ENCODE peak calls at places on chromosome 3, in seven cellular contexts. One of them, this sample, is unnamed.

GRCh38 chr3:72318504-72319201 is 529.6 kb downstream of the SHQ1 start:
- DNase-seq in MV-4-11: no peak
- DNase-seq in breast epithelium: peak; percentile 66
- DNase-seq in NCI-H1417: no peak
- DNase-seq in activated naive CD8-positive, alpha-beta T cell treated with anti-CD3 and anti-CD28 coated beads, Interleukin-2, amount 50 U/mL, for 24 hours: no peak
- DNase-seq in NAMALWA: no peak
- DNase-seq in SK-N-SH: no peak
- DNase-seq in this sample: no peak

GRCh38 chr3:196634851-196635250 is 4.6 kb upstream of the NRROS start:
- DNase-seq in MV-4-11: peak; percentile 38
- DNase-seq in breast epithelium: no peak
- DNase-seq in NCI-H1417: no peak
- DNase-seq in activated naive CD8-positive, alpha-beta T cell treated with anti-CD3 and anti-CD28 coated beads, Interleukin-2, amount 50 U/mL, for 24 hours: no peak
- DNase-seq in NAMALWA: no peak
- DNase-seq in SK-N-SH: no peak
- DNase-seq in this sample: no peak

GRCh38 chr3:16322189-16322588 is 57.2 kb downstream of the OXNAD1 start:
- DNase-seq in MV-4-11: no peak
- DNase-seq in breast epithelium: no peak
- DNase-seq in NCI-H1417: no peak
- DNase-seq in activated naive CD8-positive, alpha-beta T cell treated with anti-CD3 and anti-CD28 coated beads, Interleukin-2, amount 50 U/mL, for 24 hours: no peak
- DNase-seq in NAMALWA: no peak
- DNase-seq in SK-N-SH: no peak
- DNase-seq in this sample: no peak

GRCh38 chr3:50237754-50238548 is 1.9 kb downstream of the GNAI2 start:
- DNase-seq in MV-4-11: peak; percentile 77
- DNase-seq in breast epithelium: peak; percentile 70
- DNase-seq in NCI-H1417: peak; percentile 58
- DNase-seq in activated naive CD8-positive, alpha-beta T cell treated with anti-CD3 and anti-CD28 coated beads, Interleukin-2, amount 50 U/mL, for 24 hours: peak; percentile 88
- DNase-seq in NAMALWA: peak; percentile 78
- DNase-seq in SK-N-SH: peak; percentile 85
- DNase-seq in this sample: peak; percentile 90

GRCh38 chr3:136330900-136331299 is 80.8 kb downstream of the PCCB start:
- DNase-seq in MV-4-11: no peak
- DNase-seq in breast epithelium: no peak
- DNase-seq in NCI-H1417: no peak
- DNase-seq in activated naive CD8-positive, alpha-beta T cell treated with anti-CD3 and anti-CD28 coated beads, Interleukin-2, amount 50 U/mL, for 24 hours: no peak
- DNase-seq in NAMALWA: no peak
- DNase-seq in SK-N-SH: no peak
- DNase-seq in this sample: no peak

GRCh38 chr3:157290761-157291160 is 130.8 kb upstream of the CCNL1 start:
- DNase-seq in MV-4-11: no peak
- DNase-seq in breast epithelium: no peak
- DNase-seq in NCI-H1417: no peak
- DNase-seq in activated naive CD8-positive, alpha-beta T cell treated with anti-CD3 and anti-CD28 coated beads, Interleukin-2, amount 50 U/mL, for 24 hours: no peak
- DNase-seq in NAMALWA: no peak
- DNase-seq in SK-N-SH: no peak
- DNase-seq in this sample: no peak

GRCh38 chr3:43998841-43999805 is 242.6 kb upstream of the TOPAZ1 start:
- DNase-seq in MV-4-11: no peak
- DNase-seq in breast epithelium: no peak
- DNase-seq in NCI-H1417: peak; percentile 86
- DNase-seq in activated naive CD8-positive, alpha-beta T cell treated with anti-CD3 and anti-CD28 coated beads, Interleukin-2, amount 50 U/mL, for 24 hours: peak; percentile 19
- DNase-seq in NAMALWA: no peak
- DNase-seq in SK-N-SH: peak; percentile 99
- DNase-seq in this sample: peak; percentile 92

GRCh38 chr3:82610236-82610635 is 848.8 kb upstream of the GBE1 start:
- DNase-seq in MV-4-11: no peak
- DNase-seq in breast epithelium: no peak
- DNase-seq in NCI-H1417: no peak
- DNase-seq in activated naive CD8-positive, alpha-beta T cell treated with anti-CD3 and anti-CD28 coated beads, Interleukin-2, amount 50 U/mL, for 24 hours: no peak
- DNase-seq in NAMALWA: no peak
- DNase-seq in SK-N-SH: no peak
- DNase-seq in this sample: no peak

GRCh38 chr3:58260261-58260731 is 22.7 kb downstream of the ABHD6 start:
- DNase-seq in MV-4-11: peak; percentile 92
- DNase-seq in breast epithelium: no peak
- DNase-seq in NCI-H1417: no peak
- DNase-seq in activated naive CD8-positive, alpha-beta T cell treated with anti-CD3 and anti-CD28 coated beads, Interleukin-2, amount 50 U/mL, for 24 hours: peak; percentile 27
- DNase-seq in NAMALWA: no peak
- DNase-seq in SK-N-SH: no peak
- DNase-seq in this sample: no peak

GRCh38 chr3:57221883-57222282 is 5.6 kb upstream of the APPL1 start:
- DNase-seq in MV-4-11: no peak
- DNase-seq in breast epithelium: no peak
- DNase-seq in NCI-H1417: no peak
- DNase-seq in activated naive CD8-positive, alpha-beta T cell treated with anti-CD3 and anti-CD28 coated beads, Interleukin-2, amount 50 U/mL, for 24 hours: no peak
- DNase-seq in NAMALWA: no peak
- DNase-seq in SK-N-SH: peak; percentile 36
- DNase-seq in this sample: no peak